ENCODE peak calls at places on chromosome 7, in nine cellular contexts. Y, V, L, G, Q, P, A, R and Z are unnamed samples.
A peak's percentile ranks its signal among the peaks of the same experiment; 100 is the strongest.

GRCh38 chr7:158348446-158348845 is 239.2 kb downstream of the PTPRN2 start:
- DNase-seq in Y (no peak), P (no peak), V (no peak), L (no peak), G (no peak), Q (no peak), R (no peak), A (no peak), Z (no peak)

GRCh38 chr7:28891192-28891872 is 66.8 kb downstream of the TRIL start:
- DNase-seq in Q (no peak), G (no peak), L (no peak), V (no peak), Y (no peak), R (no peak), A (no peak), P (no peak), Z (no peak)

GRCh38 chr7:24316340-24316739 is 32.4 kb downstream of the NPY start:
- DNase-seq in V (no peak), A (no peak), G (no peak), Q (no peak), R (no peak), Y (no peak), L (no peak), P (no peak), Z (no peak)

GRCh38 chr7:133754718-133755117 is 372.4 kb upstream of the LRGUK start:
- DNase-seq in G (no peak), R (no peak), Y (no peak), Q (no peak), P (no peak), A (no peak), L (no peak), V (no peak), Z (no peak)

GRCh38 chr7:30142710-30143109 is 7.9 kb downstream of the MTURN start:
- DNase-seq in A (peak; percentile 65), P (no peak), V (no peak), R (no peak), L (no peak), Q (no peak), G (no peak), Y (peak; percentile 68), Z (no peak)

GRCh38 chr7:41977165-41977651 is 259.8 kb downstream of the GLI3 start:
- DNase-seq in Q (no peak), P (no peak), Y (no peak), A (no peak), G (peak; percentile 59), V (no peak), R (peak; percentile 44), L (peak; percentile 43), Z (no peak)

GRCh38 chr7:49773082-49773938 is at the start of gene VWC2:
- DNase-seq in L (peak; percentile 37), R (no peak), V (peak; percentile 81), P (peak; percentile 80), Q (no peak), A (no peak), G (no peak), Y (no peak), Z (no peak)

GRCh38 chr7:135512135-135512887 is 2.4 kb upstream of the CNOT4 start:
- DNase-seq in V (no peak), Y (no peak), A (no peak), G (peak; percentile 90), L (peak; percentile 68), P (no peak), R (no peak), Q (no peak), Z (peak; percentile 75)

GRCh38 chr7:46853451-46853850 is 728.5 kb downstream of the TNS3 start:
- DNase-seq in G (no peak), L (no peak), Y (no peak), Q (no peak), V (no peak), P (no peak), R (no peak), A (no peak), Z (no peak)

GRCh38 chr7:43394441-43395130 is 188.3 kb upstream of the STK17A start:
- DNase-seq in R (no peak), L (no peak), Q (no peak), A (no peak), P (no peak), V (no peak), Y (no peak), G (no peak), Z (no peak)

GRCh38 chr7:27161721-27162547 is 3.4 kb downstream of the HOXA9 start:
- DNase-seq in V (peak; percentile 49), P (peak; percentile 61), Q (peak; percentile 43), Y (peak; percentile 29), A (no peak), L (no peak), G (peak; percentile 47), R (peak; percentile 48), Z (no peak)

GRCh38 chr7:124898523-124898922 is 31.1 kb downstream of the POT1 start:
- DNase-seq in R (no peak), A (no peak), G (no peak), V (no peak), Q (no peak), Y (no peak), L (no peak), P (no peak), Z (no peak)

GRCh38 chr7:43747703-43748102 is 10.8 kb upstream of the BLVRA start:
- DNase-seq in P (no peak), A (no peak), Q (no peak), R (no peak), G (no peak), V (no peak), L (no peak), Y (no peak), Z (no peak)

DNA sequence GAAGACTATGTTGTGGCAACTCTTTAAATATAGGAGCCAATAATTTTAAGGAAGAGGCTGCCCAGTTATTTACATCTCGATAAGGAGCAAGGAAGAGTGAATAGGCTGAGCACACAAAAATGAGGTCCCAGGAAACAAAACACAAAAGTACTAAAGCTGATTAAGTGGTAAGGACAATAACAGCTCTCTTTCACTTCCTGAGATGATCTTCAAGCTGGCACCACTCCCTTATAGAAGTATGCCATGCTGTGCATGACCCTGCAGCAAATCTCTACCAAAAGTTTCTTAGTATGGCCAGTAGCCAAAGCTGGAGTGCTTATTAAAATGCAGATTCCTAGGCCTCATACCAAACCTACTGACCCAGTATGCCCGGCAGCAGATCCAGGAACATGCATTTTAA is 39.7 kb downstream of the CADPS2 start:
- DNase-seq in Q (no peak), P (no peak), G (no peak), Y (no peak), R (no peak), V (no peak), A (no peak), L (no peak), Z (no peak)
- H3K4me3 ChIP-seq in Q (no peak overlapping the region), P (no peak overlapping the region), G (no peak overlapping the region), Y (no peak overlapping the region), R (no peak overlapping the region), V (no peak overlapping the region), A (no peak overlapping the region), L (no peak overlapping the region), Z (no peak overlapping the region)

GRCh38 chr7:102319671-102320070 is 33.0 kb downstream of the SH2B2 start:
- DNase-seq in Y (no peak), G (no peak), L (no peak), A (no peak), P (no peak), R (no peak), V (no peak), Q (no peak), Z (no peak)

GRCh38 chr7:102321351-102322201 is 34.7 kb downstream of the SPDYE6 start:
- DNase-seq in V (no peak), L (peak; percentile 46), Y (no peak), R (no peak), G (peak; percentile 41), Q (no peak), P (peak; percentile 77), A (no peak), Z (peak; percentile 20)

GRCh38 chr7:102320181-102320580 is 33.5 kb downstream of the SH2B2 start:
- DNase-seq in Q (no peak), V (no peak), R (no peak), P (no peak), A (no peak), G (no peak), Y (no peak), L (peak; percentile 34), Z (no peak)

GRCh38 chr7:102322202-102322715 is 34.0 kb downstream of the SPDYE6 start:
- DNase-seq in P (no peak), Y (no peak), Q (no peak), A (no peak), L (peak; percentile 35), V (no peak), G (peak; percentile 41), R (no peak), Z (no peak)

DNA sequence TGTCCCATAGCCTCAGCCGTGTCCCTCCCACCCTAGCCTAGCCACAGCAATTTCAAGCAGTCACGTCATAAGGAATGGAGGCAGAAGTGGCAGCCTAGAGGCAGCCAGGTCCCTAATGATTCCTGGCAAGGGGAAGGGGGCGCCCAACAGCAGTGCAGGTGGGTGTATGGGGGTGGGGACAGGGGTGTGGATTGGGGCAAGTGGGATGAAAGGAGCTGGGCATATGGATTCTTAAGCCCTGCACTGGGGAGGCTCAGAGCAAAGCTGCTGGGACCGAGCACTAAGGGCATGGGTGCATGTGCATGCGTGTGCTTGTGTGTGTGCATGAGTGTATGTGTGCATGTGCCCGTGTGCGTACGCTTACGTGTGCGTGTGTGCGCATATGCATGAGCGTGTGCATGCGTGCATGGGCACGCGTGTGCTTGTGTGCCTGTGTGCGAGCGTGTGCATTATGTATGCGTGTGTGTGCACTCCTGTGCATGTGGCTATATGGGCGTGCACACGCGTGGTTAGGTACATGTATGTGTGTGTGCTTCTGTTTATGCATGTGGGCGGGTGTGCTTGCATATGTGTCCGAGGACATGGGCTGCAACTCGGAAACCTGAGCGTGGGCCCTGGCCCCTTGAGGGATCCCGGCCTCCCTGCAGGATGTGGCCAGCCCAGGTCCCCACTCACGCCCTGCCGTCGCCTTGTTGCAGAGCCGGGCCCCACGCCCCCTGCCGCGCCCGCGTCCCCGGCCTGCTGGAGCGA is 34.1 kb downstream of the SH2B2 start:
- DNase-seq in V (no peak), A (no peak), P (no peak), Y (no peak), L (peak; percentile 36), G (peak; percentile 39), R (no peak), Q (no peak), Z (no peak)
- H3K4me1 ChIP-seq in V (peaks cover 29% of the 10 kb centered on the region), A (peaks cover 12% of the 10 kb centered on the region), P (no peaks in the 10 kb centered on the region), Y (no peaks in the 10 kb centered on the region), L (peaks cover 4% of the 10 kb centered on the region), G (peaks cover 11% of the 10 kb centered on the region), R (no peaks in the 10 kb centered on the region), Q (no peaks in the 10 kb centered on the region), Z (no peaks in the 10 kb centered on the region)

GRCh38 chr7:64114791-64115190 is 69.6 kb downstream of the ZNF727 start:
- DNase-seq in Y (no peak), V (no peak), A (no peak), P (no peak), L (no peak), Q (no peak), G (no peak), R (no peak), Z (no peak)
- H3K9me3 ChIP-seq in Y (no peaks in the 10 kb centered on the region), V (no peaks in the 10 kb centered on the region), A (no peaks in the 10 kb centered on the region), P (peaks cover 2% of the 10 kb centered on the region), L (no peaks in the 10 kb centered on the region), Q (no peaks in the 10 kb centered on the region), G (peaks cover 3% of the 10 kb centered on the region), R (no peaks in the 10 kb centered on the region), Z (no peaks in the 10 kb centered on the region)

DNA sequence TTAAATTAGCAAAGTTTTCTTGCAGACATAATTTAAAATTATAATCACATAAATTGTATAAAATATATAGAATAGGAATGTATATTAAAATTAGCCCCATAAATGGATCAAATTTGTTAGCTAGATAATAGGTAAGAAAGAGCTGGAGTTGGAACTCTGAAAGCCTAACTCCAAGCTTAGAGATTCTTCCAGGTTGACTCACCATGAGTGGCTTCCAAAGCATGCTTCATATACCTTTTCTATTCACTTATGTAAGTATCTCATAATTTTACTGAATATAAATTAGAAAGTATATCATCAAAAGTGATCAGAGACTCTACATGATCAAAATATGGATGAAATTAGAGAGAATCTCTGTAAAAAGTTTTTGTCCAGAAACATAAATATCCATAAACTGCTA is 320.7 kb upstream of the MAGI2 start:
- DNase-seq in V (no peak), R (no peak), A (no peak), Y (no peak), Q (no peak), L (no peak), P (no peak), G (no peak), Z (no peak)
- H3K4me3 ChIP-seq in V (no peak overlapping the region), R (no peak overlapping the region), A (no peak overlapping the region), Y (no peak overlapping the region), Q (no peak overlapping the region), L (no peak overlapping the region), P (no peak overlapping the region), G (no peak overlapping the region), Z (no peak overlapping the region)